ENCODE peak calls at places on chromosomes 5 and 9, in five cellular contexts. B is bronchial epithelial cell, M is cardiac muscle cell, S is left lung, U is neural crest cell. T is an unnamed sample.

GRCh38 chr9:128505414-128505765 is 871 bp downstream of the GLE1 start:
- DNase-seq in B (no peak), M (peak; percentile 34), S (no peak), U (no peak), T (peak; percentile 35)

GRCh38 chr5:40618926-40619325 is 60.8 kb upstream of the PTGER4 start:
- DNase-seq in B (no peak), M (no peak), S (no peak), U (no peak), T (peak; percentile 54)

GRCh38 chr5:102115736-102116135 is 180.3 kb downstream of the SLCO4C1 start:
- DNase-seq in B (no peak), M (no peak), S (no peak), U (no peak), T (no peak)

GRCh38 chr5:173833200-173833599 is 54.9 kb upstream of the CPEB4 start:
- DNase-seq in B (no peak), M (peak; percentile 56), S (no peak), U (no peak), T (no peak)

GRCh38 chr5:78816143-78816765 is 167.7 kb upstream of the LHFPL2 start:
- DNase-seq in B (no peak), M (no peak), S (no peak), U (no peak), T (no peak)

GRCh38 chr5:124536333-124536732 is 210.1 kb downstream of the ZNF608 start:
- DNase-seq in B (no peak), M (peak; percentile 57), S (no peak), U (no peak), T (no peak)

GRCh38 chr9:136552117-136552685 is 6.4 kb upstream of the NOTCH1 start:
- DNase-seq in B (peak; percentile 29), M (peak; percentile 74), S (no peak), U (no peak), T (peak; percentile 79)

GRCh38 chr5:132283423-132284043 is 10.7 kb upstream of the SLC22A4 start:
- DNase-seq in B (peak; percentile 50), M (peak; percentile 79), S (no peak), U (no peak), T (peak; percentile 54)

GRCh38 chr5:54315736-54316135 is 5.4 kb upstream of the ARL15 start:
- DNase-seq in B (peak; percentile 12), M (no peak), S (no peak), U (no peak), T (no peak)

GRCh38 chr9:35179347-35180271 is 17.8 kb downstream of the UNC13B start:
- DNase-seq in B (peak; percentile 63), M (no peak), S (no peak), U (no peak), T (no peak)

GRCh38 chr9:26292943-26293342 is 599.7 kb downstream of the CAAP1 start:
- DNase-seq in B (no peak), M (peak; percentile 39), S (no peak), U (no peak), T (peak; percentile 54)

GRCh38 chr5:73687357-73687756 is 61.4 kb downstream of the ARHGEF28 start:
- DNase-seq in B (no peak), M (no peak), S (no peak), U (no peak), T (no peak)

GRCh38 chr5:108564441-108564840 is 182.5 kb upstream of the FBXL17 start:
- DNase-seq in B (no peak), M (no peak), S (no peak), U (no peak), T (no peak)

GRCh38 chr9:129081388-129081889 is 528 bp downstream of the DOLPP1 start:
- DNase-seq in B (peak; percentile 28), M (no peak), S (peak; percentile 58), U (no peak), T (no peak)

GRCh38 chr9:35731415-35732184 is 395 bp downstream of the TLN1 start:
- DNase-seq in B (peak; percentile 29), M (no peak), S (no peak), U (no peak), T (no peak)

GRCh38 chr9:36935332-36935731 is 98.7 kb downstream of the PAX5 start:
- DNase-seq in B (no peak), M (no peak), S (no peak), U (no peak), T (no peak)

GRCh38 chr9:123522921-123523320 is 166.9 kb downstream of the CRB2 start:
- DNase-seq in B (peak; percentile 17), M (no peak), S (no peak), U (no peak), T (no peak)

GRCh38 chr5:154370119-154370518 is 75.7 kb upstream of the SAP30L start:
- DNase-seq in B (no peak), M (no peak), S (no peak), U (no peak), T (peak; percentile 49)

GRCh38 chr5:36741138-36741537 is 134.7 kb downstream of the SLC1A3 start:
- DNase-seq in B (no peak), M (peak; percentile 74), S (no peak), U (no peak), T (no peak)

GRCh38 chr5:157463621-157464407 is 3.8 kb downstream of the NIPAL4 start:
- DNase-seq in B (peak; percentile 87), M (no peak), S (no peak), U (no peak), T (peak; percentile 62)

GRCh38 chr9:110321055-110321454 is 16.6 kb downstream of the TXNDC8 start:
- DNase-seq in B (no peak), M (peak; percentile 74), S (no peak), U (no peak), T (no peak)

GRCh38 chr9:16046713-16047112 is 493.9 kb downstream of the CCDC171 start:
- DNase-seq in B (no peak), M (no peak), S (no peak), U (no peak), T (no peak)

GRCh38 chr9:92328225-92328624 is 2.5 kb downstream of the CENPP start:
- DNase-seq in B (peak; percentile 53), M (peak; percentile 67), S (no peak), U (no peak), T (peak; percentile 74)

GRCh38 chr5:74763504-74763903 is 3.4 kb downstream of the GFM2 start:
- DNase-seq in B (peak; percentile 63), M (no peak), S (no peak), U (no peak), T (no peak)

DNA sequence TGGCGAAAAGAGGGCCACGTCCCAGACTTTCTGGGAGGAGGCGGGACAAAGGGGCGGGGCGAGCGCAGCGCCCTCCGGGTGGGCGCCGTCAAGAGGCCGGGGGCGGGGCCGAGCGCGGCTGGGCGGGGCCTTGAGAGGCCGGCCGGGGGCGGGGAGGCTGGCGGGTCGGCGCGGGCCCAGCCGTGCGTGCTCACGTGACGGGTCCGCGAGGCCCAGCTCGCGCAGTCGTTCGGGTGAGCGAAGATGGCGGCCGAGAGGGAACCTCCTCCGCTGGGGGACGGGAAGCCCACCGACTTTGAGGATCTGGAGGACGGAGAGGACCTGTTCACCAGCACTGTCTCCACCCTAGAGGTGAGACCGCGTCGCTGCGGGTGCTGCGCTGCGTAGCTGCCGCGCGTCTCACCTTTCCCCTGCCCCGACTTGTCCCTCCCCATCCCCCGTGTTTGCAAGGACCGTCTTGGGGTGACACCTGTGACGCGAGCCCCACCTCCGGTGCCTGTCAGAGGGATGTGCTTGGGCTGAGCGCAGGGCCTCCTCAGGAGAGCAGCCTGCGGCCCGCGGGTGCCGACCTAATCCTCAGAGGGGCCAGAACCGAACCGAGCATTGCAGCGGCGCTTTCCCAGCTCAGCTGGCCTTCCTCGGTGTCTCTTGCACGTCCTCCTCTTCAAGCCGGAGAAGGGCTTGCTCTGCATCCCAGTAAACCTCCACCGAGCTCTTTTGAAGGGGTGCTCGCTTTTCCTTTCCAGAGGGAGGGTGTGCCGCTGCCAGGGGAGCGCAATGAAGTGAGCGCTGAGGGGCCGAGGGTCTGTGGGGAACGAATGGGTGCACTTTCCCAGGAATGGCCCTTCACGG is at the start of gene SNX2:
- DNase-seq in B (peak; percentile 59), M (peak; percentile 94), S (peak; percentile 93), U (peak; percentile 88), T (peak; percentile 71)
- TF ChIP-seq CTCF in B (peak; percentile 58), M (no peak), S (no peak), U (peak; percentile 52), T (peak; percentile 53)

GRCh38 chr5:86986837-86987236 is 280.8 kb upstream of the RASA1 start:
- DNase-seq in B (no peak), M (no peak), S (no peak), U (no peak), T (no peak)
- TF ChIP-seq CTCF in B (no peak), M (no peak), S (no peak), U (no peak), T (peak; percentile 34)

GRCh38 chr9:87080512-87081225 is 133.4 kb upstream of the GAS1 start:
- DNase-seq in B (peak; percentile 32), M (peak; percentile 92), S (no peak), U (no peak), T (no peak)
- TF ChIP-seq CTCF in B (peak; percentile 29), M (peak; percentile 48), S (no peak), U (peak; percentile 48), T (no peak)

GRCh38 chr5:172006378-172007152 is at the start of gene FBXW11:
- DNase-seq in B (peak; percentile 93), M (peak; percentile 97), S (peak; percentile 98), U (peak; percentile 83), T (peak; percentile 96)
- TF ChIP-seq CTCF in B (no peak), M (no peak), S (no peak), U (no peak), T (no peak)

DNA sequence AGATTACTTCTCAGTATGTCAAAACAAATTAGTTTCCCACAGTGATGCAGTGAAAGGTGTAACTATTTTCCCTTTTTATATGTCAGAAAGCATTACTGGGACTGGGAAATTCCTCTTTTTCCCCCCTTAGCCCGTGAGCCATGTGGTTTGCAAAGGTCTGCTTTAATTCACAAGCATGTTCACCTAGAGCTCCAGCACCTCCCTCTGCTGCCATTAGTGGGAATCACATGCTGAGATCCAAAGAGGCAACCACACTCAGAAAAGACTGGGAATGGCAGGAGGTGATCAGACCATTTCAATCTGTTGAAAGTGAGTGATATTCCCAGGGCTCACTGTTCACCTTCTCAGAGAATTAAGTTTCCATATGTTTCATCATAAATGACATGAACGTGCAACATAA is 703.7 kb upstream of the WWC1 start:
- DNase-seq in B (peak; percentile 44), M (peak; percentile 50), S (no peak), U (peak; percentile 14), T (peak; percentile 26)
- TF ChIP-seq CTCF in B (peak; percentile 57), M (peak; percentile 61), S (no peak), U (peak; percentile 66), T (peak; percentile 74)

GRCh38 chr5:133746834-133747233 is 134.5 kb upstream of the FSTL4 start:
- DNase-seq in B (no peak), M (no peak), S (no peak), U (no peak), T (no peak)
- TF ChIP-seq CTCF in B (peak; percentile 12), M (peak; percentile 12), S (no peak), U (peak; percentile 52), T (peak; percentile 44)

DNA sequence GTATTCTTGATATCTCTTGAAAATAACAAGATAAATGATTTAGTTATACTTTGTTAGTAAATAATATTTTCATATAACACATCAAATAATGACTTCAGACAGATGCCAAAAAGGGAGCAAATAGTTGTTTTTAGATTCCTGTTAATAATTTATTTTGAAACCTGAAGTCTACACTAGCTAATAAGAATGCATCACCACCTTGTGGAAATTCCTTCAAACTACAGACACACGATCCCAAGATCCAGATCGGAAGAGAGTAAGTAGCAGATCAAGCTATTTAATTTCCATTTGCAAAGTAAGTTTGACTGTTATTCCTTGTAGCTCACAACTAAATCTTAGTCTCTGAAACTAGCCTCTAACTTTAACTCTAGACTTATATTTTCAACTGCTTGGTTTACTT is 35.5 kb upstream of the ISL1 start:
- DNase-seq in B (peak; percentile 15), M (no peak), S (no peak), U (no peak), T (no peak)
- TF ChIP-seq CTCF in B (no peak), M (no peak), S (no peak), U (peak; percentile 31), T (peak; percentile 39)